ENCODE peak calls at places on chromosome 6, in four cellular contexts. G is K562, Q is SK-N-SH, D is ovary. J is an unnamed sample.

GRCh38 chr6:35484921-35485392 is 11.9 kb downstream of the TEAD3 start:
- DNase-seq in G (no peak), Q (peak; percentile 29), D (peak; percentile 47), J (no peak)

GRCh38 chr6:169171951-169172350 is 81.7 kb downstream of the THBS2 start:
- DNase-seq in G (no peak), Q (no peak), D (no peak), J (no peak)

GRCh38 chr6:56992703-56993102 is 37.8 kb downstream of the BEND6 start:
- DNase-seq in G (no peak), Q (no peak), D (no peak), J (no peak)

GRCh38 chr6:112183271-112183671 is 71.1 kb downstream of the LAMA4 start:
- DNase-seq in G (no peak), Q (no peak), D (no peak), J (no peak)

GRCh38 chr6:56708810-56709597 is 66.3 kb upstream of the DST start:
- DNase-seq in G (peak; percentile 45), Q (peak; percentile 39), D (no peak), J (no peak)

GRCh38 chr6:35058041-35058675 is 83.0 kb downstream of the TCP11 start:
- DNase-seq in G (no peak), Q (peak; percentile 4), D (no peak), J (no peak)

GRCh38 chr6:42729731-42730130 is 7.3 kb upstream of the PRPH2 start:
- DNase-seq in G (peak; percentile 23), Q (no peak), D (no peak), J (no peak)

GRCh38 chr6:94144807-94145206 is 725.4 kb upstream of the EPHA7 start:
- DNase-seq in G (no peak), Q (no peak), D (no peak), J (no peak)

GRCh38 chr6:499617-500016 is 108.1 kb downstream of the IRF4 start:
- DNase-seq in G (no peak), Q (no peak), D (no peak), J (no peak)

GRCh38 chr6:111757342-111757741 is 115.9 kb downstream of the FYN start:
- DNase-seq in G (no peak), Q (no peak), D (no peak), J (no peak)

GRCh38 chr6:88177961-88178464 is 11.9 kb upstream of the CNR1 start:
- DNase-seq in G (no peak), Q (no peak), D (no peak), J (no peak)

GRCh38 chr6:15505463-15505918 is 157.3 kb downstream of the DTNBP1 start:
- DNase-seq in G (no peak), Q (no peak), D (no peak), J (no peak)

GRCh38 chr6:47343631-47344421 is 34.1 kb upstream of the TNFRSF21 start:
- DNase-seq in G (no peak), Q (no peak), D (no peak), J (peak; percentile 54)

GRCh38 chr6:143195349-143195845 is 134.7 kb downstream of the AIG1 start:
- DNase-seq in G (peak; percentile 30), Q (no peak), D (peak; percentile 63), J (no peak)

GRCh38 chr6:15675537-15676170 is 12.8 kb upstream of the DTNBP1 start:
- DNase-seq in G (no peak), Q (no peak), D (no peak), J (no peak)

GRCh38 chr6:36655073-36655847 is 23.3 kb upstream of the CDKN1A start:
- DNase-seq in G (no peak), Q (peak; percentile 80), D (no peak), J (no peak)

GRCh38 chr6:7758456-7758855 is 32.6 kb downstream of the BMP6 start:
- DNase-seq in G (no peak), Q (no peak), D (no peak), J (no peak)

GRCh38 chr6:67666177-67666964 is 968.7 kb upstream of the ADGRB3 start:
- DNase-seq in G (peak; percentile 19), Q (peak; percentile 30), D (no peak), J (no peak)

GRCh38 chr6:111746983-111747773 is 126.1 kb downstream of the FYN start:
- DNase-seq in G (no peak), Q (no peak), D (no peak), J (no peak)

GRCh38 chr6:131948221-131948661 is 2.9 kb downstream of the CCN2 start:
- DNase-seq in G (no peak), Q (no peak), D (no peak), J (no peak)

GRCh38 chr6:71139249-71139648 is 149.4 kb upstream of the OGFRL1 start:
- DNase-seq in G (no peak), Q (no peak), D (no peak), J (no peak)

GRCh38 chr6:46584586-46584985 is 68.0 kb downstream of the CYP39A1 start:
- DNase-seq in G (no peak), Q (no peak), D (no peak), J (no peak)

GRCh38 chr6:139847322-139847797 is 472.9 kb upstream of the CITED2 start:
- DNase-seq in G (no peak), Q (peak; percentile 9), D (no peak), J (no peak)

GRCh38 chr6:166542580-166542912 is 43.9 kb downstream of the RAMACL start:
- DNase-seq in G (no peak), Q (no peak), D (no peak), J (peak; percentile 46)

GRCh38 chr6:56021943-56022342 is 146.6 kb upstream of the BMP5 start:
- DNase-seq in G (no peak), Q (no peak), D (no peak), J (no peak)

GRCh38 chr6:357261-357790 is 34.2 kb upstream of the IRF4 start:
- DNase-seq in G (no peak), Q (no peak), D (no peak), J (no peak)

GRCh38 chr6:37382954-37383353 is 29.2 kb downstream of the RNF8 start:
- DNase-seq in G (peak; percentile 34), Q (peak; percentile 23), D (no peak), J (no peak)

GRCh38 chr6:130215526-130215925 is 7.2 kb downstream of the SAMD3 start:
- DNase-seq in G (no peak), Q (no peak), D (no peak), J (no peak)

DNA sequence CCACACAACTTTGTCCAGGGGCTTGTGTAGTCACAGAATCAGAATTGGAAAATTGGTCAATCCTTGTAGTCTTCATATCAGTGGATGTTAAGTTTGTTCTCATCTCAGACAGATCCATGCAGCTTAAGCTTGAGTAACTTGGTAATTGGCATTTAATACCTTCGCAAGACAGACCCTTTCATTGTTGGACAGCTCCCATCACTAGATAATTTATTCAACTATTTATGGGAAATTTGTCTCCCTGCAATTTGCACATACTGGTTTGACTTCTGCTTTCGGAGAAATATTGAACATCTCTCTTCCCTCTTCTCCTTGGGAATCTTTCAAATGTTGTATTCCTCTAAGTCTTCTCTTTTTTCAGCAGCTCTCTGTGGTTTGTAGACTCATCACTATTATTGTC is 17.1 kb downstream of the MEI4 start:
- DNase-seq in G (no peak), Q (no peak), D (no peak), J (no peak)
- TF ChIP-seq EP300 in G (no peak), Q (no peak), D (no peak), J (no peak)

GRCh38 chr6:17470953-17471335 is 77.5 kb downstream of the CAP2 start:
- DNase-seq in G (no peak), Q (no peak), D (no peak), J (no peak)
- TF ChIP-seq EP300 in G (no peak), Q (peak; percentile 21), D (no peak), J (no peak)

GRCh38 chr6:31403283-31403989 is at the start of gene MICA:
- DNase-seq in G (peak; percentile 96), Q (peak; percentile 62), D (peak; percentile 88), J (peak; percentile 93)
- TF ChIP-seq EP300 in G (no peak), Q (no peak), D (no peak), J (no peak)

GRCh38 chr6:137823826-137824501 is 43.1 kb upstream of the TNFAIP3 start:
- DNase-seq in G (peak; percentile 64), Q (peak; percentile 4), D (peak; percentile 51), J (peak; percentile 32)
- TF ChIP-seq EP300 in G (no peak), Q (no peak), D (no peak), J (peak; percentile 77)

GRCh38 chr6:105824732-105825131 is 261.4 kb upstream of the PRDM1 start:
- DNase-seq in G (no peak), Q (no peak), D (no peak), J (no peak)
- TF ChIP-seq EP300 in G (no peak), Q (no peak), D (no peak), J (no peak)

GRCh38 chr6:4135665-4136353 is 434 bp upstream of the ECI2 start:
- DNase-seq in G (peak; percentile 98), Q (peak; percentile 98), D (peak; percentile 99), J (peak; percentile 96)

GRCh38 chr6:4133941-4134838 is 1.2 kb downstream of the ECI2 start:
- DNase-seq in G (peak; percentile 79), Q (peak; percentile 11), D (no peak), J (peak; percentile 30)

GRCh38 chr6:4134841-4135664 is at the start of gene ECI2:
- DNase-seq in G (peak; percentile 84), Q (peak; percentile 81), D (no peak), J (peak; percentile 65)

GRCh38 chr6:4136354-4136831 is 1.0 kb upstream of the ECI2 start:
- DNase-seq in G (no peak), Q (no peak), D (no peak), J (no peak)

DNA sequence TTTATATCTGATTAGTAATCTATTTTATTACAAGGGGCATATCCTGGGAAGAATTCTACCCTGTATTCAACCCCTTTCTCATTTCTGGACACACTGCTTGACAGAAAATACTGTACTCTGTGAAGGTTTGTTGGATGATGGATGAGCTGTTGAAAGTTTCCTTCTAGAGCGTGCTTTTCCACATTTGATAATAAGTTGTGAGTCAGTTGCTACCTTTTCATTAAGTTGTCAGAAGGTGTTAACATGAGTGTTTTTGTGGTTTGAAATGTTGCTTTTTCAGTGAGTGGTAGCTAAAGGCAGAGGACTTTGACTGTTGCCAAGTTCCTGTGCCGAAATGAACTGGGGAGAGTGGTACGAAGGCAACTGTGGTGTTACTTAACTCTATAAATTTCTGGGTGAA is 3.9 kb upstream of the ECI2 start:
- DNase-seq in G (no peak), Q (no peak), D (no peak), J (no peak)
- TF ChIP-seq EP300 in G (no peak), Q (no peak), D (no peak), J (no peak)

DNA sequence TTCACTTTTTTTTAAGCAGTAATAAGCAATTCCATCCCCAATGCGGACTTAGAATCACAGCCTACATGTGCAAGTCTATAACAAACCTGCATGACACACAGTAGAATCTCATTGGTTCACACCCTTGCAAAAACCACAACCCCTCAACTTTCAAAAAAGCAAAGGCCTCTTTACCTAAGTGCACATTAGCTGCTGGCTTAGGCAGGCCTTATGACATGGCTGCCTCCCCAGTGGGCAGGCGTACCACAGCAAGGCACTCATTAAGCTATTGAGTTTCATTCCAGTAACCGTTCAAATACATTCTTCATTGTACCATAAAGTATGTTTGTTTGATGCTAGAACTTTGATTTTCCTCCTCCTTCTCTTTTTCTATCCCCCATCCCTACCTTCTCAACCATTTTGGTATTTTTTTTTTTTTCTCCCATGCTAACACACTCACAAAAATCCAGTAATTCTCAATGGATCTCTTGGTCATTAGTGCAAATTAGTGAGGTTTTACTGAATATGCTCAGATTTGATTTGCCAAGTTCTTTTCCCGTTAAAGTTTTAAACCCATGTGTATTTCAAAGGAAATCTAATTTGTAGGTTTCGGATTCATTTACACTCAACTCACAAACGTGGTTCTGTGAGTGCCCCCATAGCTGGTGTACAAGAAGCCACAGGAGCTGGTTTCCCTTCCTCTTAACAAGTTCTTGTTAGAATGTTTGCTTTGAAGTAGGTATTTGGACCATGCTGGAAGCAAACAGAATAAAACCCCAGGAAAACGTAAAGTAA is 460.4 kb upstream of the RUNX2 start:
- DNase-seq in G (no peak), Q (no peak), D (no peak), J (no peak)
- TF ChIP-seq EP300 in G (no peak), Q (no peak), D (no peak), J (no peak)